ENCODE peak calls at places on chromosome 16, in six cellular contexts. One of them, this sample, is unnamed.

GRCh38 chr16:85330694-85331188 is 218.5 kb upstream of the CIBAR2 start:
- DNase-seq in HepG2: peak
- DNase-seq in H1: no peak
- DNase-seq in HCT116: peak
- DNase-seq in K562: peak
- DNase-seq in SK-N-SH: peak
- DNase-seq in this sample: peak

GRCh38 chr16:66154801-66155200 is 211.7 kb upstream of the CDH5 start:
- DNase-seq in HepG2: no peak
- DNase-seq in H1: no peak
- DNase-seq in HCT116: no peak
- DNase-seq in K562: no peak
- DNase-seq in SK-N-SH: no peak
- DNase-seq in this sample: no peak

GRCh38 chr16:68401871-68402747 is 46.2 kb downstream of the SMPD3 start:
- DNase-seq in HepG2: no peak
- DNase-seq in H1: no peak
- DNase-seq in HCT116: no peak
- DNase-seq in K562: no peak
- DNase-seq in SK-N-SH: no peak
- DNase-seq in this sample: no peak

GRCh38 chr16:69406780-69407331 is 17.6 kb upstream of the CYB5B start:
- DNase-seq in HepG2: peak
- DNase-seq in H1: no peak
- DNase-seq in HCT116: peak
- DNase-seq in K562: peak
- DNase-seq in SK-N-SH: no peak
- DNase-seq in this sample: no peak

GRCh38 chr16:68910051-68910450 is 66.7 kb downstream of the TANGO6 start:
- DNase-seq in HepG2: no peak
- DNase-seq in H1: no peak
- DNase-seq in HCT116: no peak
- DNase-seq in K562: no peak
- DNase-seq in SK-N-SH: no peak
- DNase-seq in this sample: no peak

GRCh38 chr16:20023190-20023589 is 50.5 kb downstream of the GPR139 start:
- DNase-seq in HepG2: peak
- DNase-seq in H1: no peak
- DNase-seq in HCT116: no peak
- DNase-seq in K562: peak
- DNase-seq in SK-N-SH: no peak
- DNase-seq in this sample: peak

GRCh38 chr16:69181-69580 is 3.2 kb downstream of the RHBDF1 start:
- DNase-seq in HepG2: no peak
- DNase-seq in H1: no peak
- DNase-seq in HCT116: no peak
- DNase-seq in K562: no peak
- DNase-seq in SK-N-SH: no peak
- DNase-seq in this sample: no peak

GRCh38 chr16:84177740-84178070 is 9.2 kb downstream of the TAF1C start:
- DNase-seq in HepG2: no peak
- DNase-seq in H1: no peak
- DNase-seq in HCT116: no peak
- DNase-seq in K562: no peak
- DNase-seq in SK-N-SH: no peak
- DNase-seq in this sample: no peak

GRCh38 chr16:67169642-67170167 is 633 bp upstream of the NOL3 start:
- DNase-seq in HepG2: peak
- DNase-seq in H1: no peak
- DNase-seq in HCT116: no peak
- DNase-seq in K562: peak
- DNase-seq in SK-N-SH: peak
- DNase-seq in this sample: no peak

GRCh38 chr16:53097190-53097589 is 42.4 kb downstream of the CHD9 start:
- DNase-seq in HepG2: no peak
- DNase-seq in H1: no peak
- DNase-seq in HCT116: no peak
- DNase-seq in K562: no peak
- DNase-seq in SK-N-SH: no peak
- DNase-seq in this sample: no peak

GRCh38 chr16:48489376-48489775 is 104.2 kb upstream of the SIAH1 start:
- DNase-seq in HepG2: no peak
- DNase-seq in H1: no peak
- DNase-seq in HCT116: no peak
- DNase-seq in K562: no peak
- DNase-seq in SK-N-SH: no peak
- DNase-seq in this sample: no peak

GRCh38 chr16:52203096-52203495 is 343.8 kb downstream of the TOX3 start:
- DNase-seq in HepG2: no peak
- DNase-seq in H1: no peak
- DNase-seq in HCT116: no peak
- DNase-seq in K562: no peak
- DNase-seq in SK-N-SH: no peak
- DNase-seq in this sample: no peak

GRCh38 chr16:11067697-11068141 is 123.4 kb downstream of the CLEC16A start:
- DNase-seq in HepG2: peak
- DNase-seq in H1: no peak
- DNase-seq in HCT116: no peak
- DNase-seq in K562: no peak
- DNase-seq in SK-N-SH: no peak
- DNase-seq in this sample: no peak

GRCh38 chr16:85403693-85404092 is 209.4 kb upstream of the GSE1 start:
- DNase-seq in HepG2: no peak
- DNase-seq in H1: no peak
- DNase-seq in HCT116: no peak
- DNase-seq in K562: no peak
- DNase-seq in SK-N-SH: no peak
- DNase-seq in this sample: no peak

GRCh38 chr16:55915116-55915827 is 40.1 kb upstream of the CES5A start:
- DNase-seq in HepG2: no peak
- DNase-seq in H1: no peak
- DNase-seq in HCT116: no peak
- DNase-seq in K562: no peak
- DNase-seq in SK-N-SH: no peak
- DNase-seq in this sample: no peak

DNA sequence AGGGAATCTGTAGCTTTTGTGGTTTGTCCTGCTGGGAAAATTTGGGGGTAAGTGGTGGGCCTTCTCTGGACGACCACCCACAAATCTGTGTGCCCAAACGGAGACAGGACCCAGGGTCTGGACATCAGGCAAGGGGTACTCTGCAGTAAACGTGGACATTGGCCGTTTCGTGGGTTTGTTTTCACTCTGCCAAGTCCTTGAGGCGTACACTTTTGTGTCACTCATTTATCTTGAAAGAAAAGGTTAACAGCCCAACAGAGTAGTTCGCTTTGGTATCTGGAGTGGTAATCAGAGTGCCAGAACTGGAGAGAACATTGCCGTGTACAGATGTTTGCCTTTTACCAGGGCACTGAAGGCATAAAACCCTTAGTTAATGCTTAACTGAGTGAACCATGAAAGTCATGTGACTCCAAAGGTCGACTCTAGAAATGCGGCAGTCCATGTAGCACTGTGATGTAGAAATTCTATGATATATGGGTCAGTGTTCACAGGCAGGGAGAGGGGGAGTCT is 15.4 kb downstream of the NAA60 start:
- DNase-seq in HepG2: peak
- DNase-seq in H1: no peak
- DNase-seq in HCT116: no peak
- DNase-seq in K562: no peak
- DNase-seq in SK-N-SH: no peak
- DNase-seq in this sample: no peak
- TF ChIP-seq JUND in HepG2: no peak
- TF ChIP-seq JUND in H1: no peak
- TF ChIP-seq JUND in HCT116: no peak
- TF ChIP-seq JUND in K562: no peak
- TF ChIP-seq JUND in SK-N-SH: no peak
- TF ChIP-seq JUND in this sample: no peak

GRCh38 chr16:57357330-57358151 is 1.0 kb upstream of the CCL22 start:
- DNase-seq in HepG2: peak
- DNase-seq in H1: no peak
- DNase-seq in HCT116: no peak
- DNase-seq in K562: no peak
- DNase-seq in SK-N-SH: no peak
- DNase-seq in this sample: no peak

GRCh38 chr16:57355898-57356414 is 2.6 kb upstream of the CCL22 start:
- DNase-seq in HepG2: no peak
- DNase-seq in H1: no peak
- DNase-seq in HCT116: no peak
- DNase-seq in K562: no peak
- DNase-seq in SK-N-SH: no peak
- DNase-seq in this sample: no peak

GRCh38 chr16:57356547-57356946 is 2.0 kb upstream of the CCL22 start:
- DNase-seq in HepG2: no peak
- DNase-seq in H1: no peak
- DNase-seq in HCT116: no peak
- DNase-seq in K562: no peak
- DNase-seq in SK-N-SH: no peak
- DNase-seq in this sample: no peak

GRCh38 chr16:57360321-57360935 is 1.8 kb downstream of the CCL22 start:
- DNase-seq in HepG2: no peak
- DNase-seq in H1: no peak
- DNase-seq in HCT116: no peak
- DNase-seq in K562: no peak
- DNase-seq in SK-N-SH: no peak
- DNase-seq in this sample: peak

GRCh38 chr16:57358527-57359095 is at the start of gene CCL22:
- DNase-seq in HepG2: no peak
- DNase-seq in H1: no peak
- DNase-seq in HCT116: no peak
- DNase-seq in K562: no peak
- DNase-seq in SK-N-SH: no peak
- DNase-seq in this sample: no peak
- TF ChIP-seq JUND in HepG2: no peak
- TF ChIP-seq JUND in H1: no peak
- TF ChIP-seq JUND in HCT116: no peak
- TF ChIP-seq JUND in K562: no peak
- TF ChIP-seq JUND in SK-N-SH: no peak
- TF ChIP-seq JUND in this sample: no peak

DNA sequence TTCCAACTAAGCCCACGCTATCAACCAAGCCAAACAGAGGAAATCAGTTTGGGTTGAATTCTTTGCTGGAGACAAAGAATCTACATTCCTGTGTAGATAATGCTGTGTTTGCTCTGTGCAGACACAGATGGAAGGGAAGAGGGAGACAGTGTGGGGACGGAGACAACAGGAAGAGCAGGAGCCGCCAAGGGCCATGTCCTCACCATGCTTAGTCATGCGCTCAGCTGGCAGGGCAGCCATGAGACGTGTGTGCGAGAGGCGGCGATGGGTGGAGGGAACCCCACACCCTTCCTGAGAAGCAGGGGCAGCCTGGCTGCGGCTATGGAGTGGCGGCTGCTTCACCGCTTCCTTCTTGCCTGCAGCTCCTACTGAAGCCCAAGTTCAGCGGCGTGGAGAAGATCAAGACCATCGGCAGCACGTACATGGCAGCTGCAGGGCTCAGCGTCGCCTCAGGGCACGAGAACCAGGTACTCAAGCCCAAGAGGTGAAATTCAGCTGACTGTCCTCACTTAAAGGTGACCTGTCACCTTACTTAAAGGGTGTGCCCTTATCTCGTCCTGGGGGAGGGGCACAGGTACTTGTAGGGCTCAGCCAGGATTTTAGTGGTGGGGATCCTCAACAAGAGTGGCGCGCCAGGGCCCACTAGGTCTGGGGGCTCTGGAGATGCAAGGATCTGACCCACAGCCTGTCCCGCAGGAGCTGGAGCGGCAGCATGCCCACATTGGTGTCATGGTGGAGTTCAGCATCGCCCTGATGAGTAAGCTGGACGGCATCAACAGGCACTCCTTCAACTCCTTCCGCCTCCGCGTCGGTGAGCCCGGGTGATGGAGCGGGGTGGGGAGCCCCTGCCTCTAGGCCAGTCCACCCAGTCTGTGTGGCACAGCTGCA is 47.5 kb downstream of the ADCY7 start:
- DNase-seq in HepG2: peak
- DNase-seq in H1: no peak
- DNase-seq in HCT116: no peak
- DNase-seq in K562: no peak
- DNase-seq in SK-N-SH: no peak
- DNase-seq in this sample: no peak
- TF ChIP-seq JUND in HepG2: no peak
- TF ChIP-seq JUND in H1: no peak
- TF ChIP-seq JUND in HCT116: no peak
- TF ChIP-seq JUND in K562: no peak
- TF ChIP-seq JUND in SK-N-SH: no peak
- TF ChIP-seq JUND in this sample: no peak

DNA sequence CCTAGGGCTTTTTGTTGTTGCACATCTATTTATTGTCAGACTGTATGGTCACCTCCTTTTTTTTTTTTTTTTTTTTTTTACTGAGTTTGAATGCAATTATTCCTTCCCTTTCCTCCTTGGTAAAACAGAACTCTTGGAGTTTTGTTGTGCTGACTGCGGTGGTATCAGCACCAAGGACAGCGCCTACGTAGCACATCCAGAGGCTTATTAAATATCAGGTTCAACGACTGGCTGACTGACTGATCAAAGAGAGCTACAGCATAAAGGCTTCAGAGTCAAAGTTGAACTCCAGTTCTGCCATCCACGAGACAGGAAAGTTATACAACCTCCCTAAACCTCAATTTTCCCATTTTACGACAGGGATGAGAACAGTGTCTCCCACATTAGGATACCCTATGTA is 86.1 kb upstream of the RBFOX1 start:
- DNase-seq in HepG2: no peak
- DNase-seq in H1: no peak
- DNase-seq in HCT116: no peak
- DNase-seq in K562: peak
- DNase-seq in SK-N-SH: no peak
- DNase-seq in this sample: peak
- TF ChIP-seq JUND in HepG2: no peak
- TF ChIP-seq JUND in H1: no peak
- TF ChIP-seq JUND in HCT116: no peak
- TF ChIP-seq JUND in K562: no peak
- TF ChIP-seq JUND in SK-N-SH: no peak
- TF ChIP-seq JUND in this sample: no peak

GRCh38 chr16:87339086-87339723 is 22.0 kb upstream of the C16orf95 start:
- DNase-seq in HepG2: no peak
- DNase-seq in H1: no peak
- DNase-seq in HCT116: no peak
- DNase-seq in K562: no peak
- DNase-seq in SK-N-SH: no peak
- DNase-seq in this sample: no peak
- TF ChIP-seq JUND in HepG2: no peak
- TF ChIP-seq JUND in H1: no peak
- TF ChIP-seq JUND in HCT116: no peak
- TF ChIP-seq JUND in K562: no peak
- TF ChIP-seq JUND in SK-N-SH: no peak
- TF ChIP-seq JUND in this sample: no peak